ENCODE peak calls at places on chromosomes 4 and X, in four cellular contexts. O is mammary epithelial cell, K is COLO829, E is CMK. S is an unnamed sample.
A peak's percentile ranks its signal among the peaks of the same experiment; 100 is the strongest.

GRCh38 chr4:84363256-84363655 is 135.8 kb downstream of the NKX6-1 start:
- DNase-seq in K (no peak), O (no peak), E (no peak), S (no peak)

GRCh38 chr4:156888762-156889161 is 82.8 kb downstream of the PDGFC start:
- DNase-seq in K (no peak), O (peak; percentile 93), E (no peak), S (peak; percentile 99)

GRCh38 chr4:126213996-126214395 is 899.2 kb downstream of the FAT4 start:
- DNase-seq in O (peak; percentile 5), K (no peak), E (no peak), S (peak; percentile 2)

GRCh38 chrX:18755651-18756050 is 48.2 kb downstream of the PPEF1 start:
- DNase-seq in E (no peak), K (no peak), O (no peak), S (no peak)

GRCh38 chr4:77877771-77878170 is 15.1 kb downstream of the MRPL1 start:
- DNase-seq in O (no peak), E (no peak), K (no peak), S (no peak)

GRCh38 chrX:137212078-137212632 is 178.4 kb upstream of the GPR101 start:
- DNase-seq in K (no peak), O (no peak), E (no peak), S (no peak)

GRCh38 chr4:1980561-1981041 is 28.2 kb downstream of the NELFA start:
- DNase-seq in K (no peak), O (no peak), E (no peak), S (no peak)

GRCh38 chr4:159374749-159375535 is 272.1 kb downstream of the RAPGEF2 start:
- DNase-seq in K (no peak), E (no peak), O (no peak), S (peak; percentile 6)

GRCh38 chrX:19156223-19156622 is 34.0 kb upstream of the ADGRG2 start:
- DNase-seq in K (no peak), E (no peak), O (peak; percentile 10), S (no peak)